ENCODE peak calls at places on chromosomes 12 and 14, in ten cellular contexts. O, W, V, P, A, C, T, Q, I and L are unnamed samples.
A peak's percentile ranks its signal among the peaks of the same experiment; 100 is the strongest.

GRCh38 chr14:104870368-104871144 is 5.5 kb downstream of the CEP170B start:
- DNase-seq in O (peak; percentile 30), W (no peak), V (peak; percentile 58), P (no peak), A (peak; percentile 22), C (no peak), T (peak; percentile 35), Q (no peak), I (no peak), L (no peak)

GRCh38 chr14:96096639-96097610 is 57.8 kb downstream of the C14orf132 start:
- DNase-seq in O (no peak), W (no peak), V (no peak), P (peak; percentile 9), A (no peak), C (no peak), T (no peak), Q (no peak), I (no peak), L (no peak)

GRCh38 chr12:50041461-50041860 is 15.9 kb upstream of the ASIC1 start:
- DNase-seq in O (no peak), W (no peak), V (no peak), P (no peak), A (no peak), C (no peak), T (no peak), Q (no peak), I (no peak), L (no peak)

GRCh38 chr14:86321151-86321550 is 791.2 kb downstream of the FLRT2 start:
- DNase-seq in O (no peak), W (no peak), V (no peak), P (no peak), A (no peak), C (no peak), T (no peak), Q (no peak), I (peak; percentile 59), L (no peak)

GRCh38 chr12:80352476-80352875 is 91.6 kb upstream of the PTPRQ start:
- DNase-seq in O (no peak), W (no peak), V (no peak), P (no peak), A (no peak), C (no peak), T (no peak), Q (no peak), I (no peak), L (no peak)

GRCh38 chr14:104443391-104444158 is 136.0 kb upstream of the C14orf180 start:
- DNase-seq in O (no peak), W (no peak), V (no peak), P (no peak), A (no peak), C (no peak), T (no peak), Q (no peak), I (no peak), L (no peak)

GRCh38 chr14:34912182-34912581 is 37.0 kb upstream of the BAZ1A start:
- DNase-seq in O (no peak), W (no peak), V (no peak), P (no peak), A (no peak), C (no peak), T (no peak), Q (no peak), I (no peak), L (no peak)

GRCh38 chr14:57268161-57269067 is at the start of the genes AP5M1 and EXOC5:
- DNase-seq in O (peak; percentile 94), W (peak; percentile 91), V (peak; percentile 95), P (peak; percentile 84), A (peak; percentile 87), C (peak; percentile 86), T (peak; percentile 97), Q (peak; percentile 95), I (peak; percentile 93), L (peak; percentile 95)

GRCh38 chr12:100553851-100554404 is 19.6 kb upstream of the GAS2L3 start:
- DNase-seq in O (no peak), W (no peak), V (peak; percentile 76), P (no peak), A (peak; percentile 35), C (no peak), T (no peak), Q (peak; percentile 46), I (no peak), L (no peak)

GRCh38 chr12:89862511-89863331 is 154.1 kb upstream of the ATP2B1 start:
- DNase-seq in O (peak; percentile 30), W (no peak), V (no peak), P (no peak), A (no peak), C (peak; percentile 31), T (peak; percentile 77), Q (no peak), I (no peak), L (no peak)

GRCh38 chr12:62915130-62915529 is 19.8 kb downstream of the PPM1H start:
- DNase-seq in O (no peak), W (peak; percentile 24), V (no peak), P (no peak), A (no peak), C (no peak), T (no peak), Q (no peak), I (no peak), L (peak; percentile 39)

DNA sequence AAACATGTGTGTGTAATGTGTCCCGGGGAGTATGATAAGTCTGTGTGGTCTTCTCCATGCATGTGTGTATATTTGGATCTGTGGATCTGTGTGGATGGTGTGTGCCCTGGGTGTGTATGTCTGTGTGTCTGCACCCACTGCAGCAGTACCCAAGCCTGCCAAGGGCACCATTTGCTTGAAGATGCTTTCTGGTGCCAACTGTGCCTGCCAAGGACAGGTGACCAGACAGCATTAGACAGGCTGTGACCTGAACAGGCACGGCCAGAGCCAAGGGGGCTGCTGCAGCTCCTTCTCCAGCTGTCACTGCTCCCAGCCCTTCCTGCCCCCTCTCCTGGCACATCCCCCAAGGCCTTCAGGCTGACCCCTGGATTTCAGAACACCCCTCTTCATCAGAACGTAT is 35.0 kb downstream of the DTX1 start:
- DNase-seq in O (no peak), W (no peak), V (no peak), P (no peak), A (no peak), C (no peak), T (no peak), Q (no peak), I (no peak), L (no peak)
- H3K27ac ChIP-seq in O (no peak overlapping the region), W (peak overlapping the region; percentile 11), V (no peak overlapping the region), P (no peak overlapping the region), A (no peak overlapping the region), C (no peak overlapping the region), T (no peak overlapping the region), Q (no peak overlapping the region), I (no peak overlapping the region), L (no peak overlapping the region)

GRCh38 chr14:50319721-50320120 is 7.6 kb downstream of the DMAC2L start:
- DNase-seq in O (no peak), W (no peak), V (no peak), P (no peak), A (no peak), C (no peak), T (no peak), Q (no peak), I (no peak), L (no peak)

GRCh38 chr14:50318031-50318626 is 6.0 kb downstream of the DMAC2L start:
- DNase-seq in O (no peak), W (no peak), V (no peak), P (no peak), A (no peak), C (no peak), T (peak; percentile 18), Q (peak; percentile 38), I (no peak), L (no peak)

GRCh38 chr14:50321009-50321660 is 9.0 kb downstream of the DMAC2L start:
- DNase-seq in O (peak; percentile 63), W (peak; percentile 65), V (peak; percentile 65), P (peak; percentile 78), A (peak; percentile 56), C (peak; percentile 64), T (peak; percentile 90), Q (peak; percentile 91), I (peak; percentile 77), L (peak; percentile 74)

GRCh38 chr14:50319293-50319692 is 7.2 kb downstream of the DMAC2L start:
- DNase-seq in O (no peak), W (no peak), V (no peak), P (no peak), A (no peak), C (no peak), T (no peak), Q (no peak), I (no peak), L (no peak)

DNA sequence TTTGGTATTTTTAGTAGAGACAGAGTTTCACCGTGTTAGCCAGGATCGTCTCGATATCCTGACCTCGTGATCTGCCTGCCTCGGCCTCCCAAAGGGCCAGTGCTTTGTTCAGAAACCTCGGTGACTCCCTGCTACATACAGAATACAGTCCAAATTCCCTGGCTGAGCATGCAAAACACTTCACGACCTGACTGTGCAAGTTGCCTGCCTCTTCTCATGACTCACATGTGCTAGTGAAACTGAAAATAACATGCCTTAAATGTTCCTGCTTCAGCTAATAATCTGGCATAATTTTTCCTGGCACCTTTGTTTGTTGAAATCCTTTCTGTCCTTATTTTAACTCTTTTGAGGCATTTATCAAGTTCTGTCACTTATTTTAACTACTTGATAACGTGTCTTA is 8.2 kb downstream of the DMAC2L start:
- DNase-seq in O (no peak), W (no peak), V (no peak), P (no peak), A (no peak), C (no peak), T (no peak), Q (no peak), I (no peak), L (no peak)
- H3K27ac ChIP-seq in O (no peak overlapping the region), W (peak overlapping the region; percentile 83), V (no peak overlapping the region), P (peak overlapping the region; percentile 62), A (peak overlapping the region; percentile 57), C (no peak overlapping the region), T (no peak overlapping the region), Q (no peak overlapping the region), I (peak overlapping the region; percentile 36), L (no peak overlapping the region)

DNA sequence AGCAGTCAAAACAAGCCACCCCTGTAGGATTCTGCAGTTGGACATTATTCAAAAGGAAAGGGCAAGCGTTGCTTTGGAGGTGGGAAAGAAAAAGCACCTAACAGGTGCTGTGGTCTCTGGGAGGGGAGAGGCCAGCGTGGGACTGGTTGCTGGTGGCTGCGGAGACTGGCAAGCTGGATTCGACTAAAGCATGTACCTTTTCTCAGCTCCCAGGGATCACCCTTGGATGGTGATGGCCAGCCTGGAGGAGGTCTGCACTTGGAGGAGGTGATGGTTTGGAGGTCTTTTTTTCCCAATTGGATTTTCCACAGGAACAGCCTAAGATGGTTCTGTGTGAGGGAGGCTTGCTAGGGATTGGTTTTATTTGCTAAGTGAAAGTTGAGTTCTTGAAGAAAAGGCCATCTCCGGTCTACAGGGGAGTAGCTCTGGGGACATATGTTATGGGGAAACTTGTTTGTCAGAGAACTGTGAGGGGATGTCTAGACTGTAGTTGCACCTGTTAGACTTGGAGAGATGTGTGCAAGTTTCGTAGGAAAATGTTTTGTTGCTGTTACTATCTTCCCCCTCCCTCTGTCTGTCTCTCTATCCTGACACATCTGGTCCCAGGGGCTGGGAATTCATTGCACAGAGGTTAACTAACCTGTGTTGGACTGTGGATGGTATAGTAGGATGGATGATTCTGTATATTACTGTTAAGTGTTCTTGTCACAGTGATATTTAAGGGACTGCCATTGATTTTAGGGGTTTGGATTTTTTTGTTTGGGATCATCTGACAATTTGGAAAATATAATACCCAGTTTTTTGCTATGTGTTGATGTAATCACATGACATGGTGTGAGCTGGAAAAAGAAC is 2.2 kb downstream of the DYRK2 start:
- DNase-seq in O (peak; percentile 35), W (no peak), V (no peak), P (no peak), A (peak; percentile 17), C (no peak), T (peak; percentile 47), Q (no peak), I (no peak), L (no peak)
- H3K27ac ChIP-seq in O (peak overlapping the region; percentile 89), W (peak overlapping the region; percentile 94), V (peak overlapping the region; percentile 97), P (peak overlapping the region; percentile 97), A (no peak overlapping the region), C (peak overlapping the region; percentile 59), T (peak overlapping the region; percentile 69), Q (peak overlapping the region; percentile 98), I (no peak overlapping the region), L (peak overlapping the region; percentile 98)

GRCh38 chr14:46322076-46322475 is 329.5 kb downstream of the RPL10L start:
- DNase-seq in O (no peak), W (no peak), V (no peak), P (no peak), A (no peak), C (no peak), T (no peak), Q (peak; percentile 14), I (no peak), L (no peak)
- H3K27ac ChIP-seq in O (no peak overlapping the region), W (no peak overlapping the region), V (no peak overlapping the region), P (no peak overlapping the region), A (no peak overlapping the region), C (no peak overlapping the region), T (no peak overlapping the region), Q (no peak overlapping the region), I (no peak overlapping the region), L (no peak overlapping the region)